ENCODE peak calls at places on chromosomes 4 and X, in ten cellular contexts. O, F, E, R, W, V, A, G, Z and U are unnamed samples.

GRCh38 chr4:84493092-84493850 is 5.8 kb downstream of the NKX6-1 start:
- DNase-seq in E (no peak), V (peak), R (no peak), Z (peak), F (peak), O (peak), A (peak), G (peak), W (no peak), U (peak)

GRCh38 chr4:61828960-61829359 is 628.8 kb downstream of the ADGRL3 start:
- DNase-seq in F (no peak), R (no peak), V (no peak), G (no peak), O (no peak), W (peak), Z (no peak), A (no peak), E (no peak), U (no peak)

GRCh38 chr4:6472387-6473263 is at the start of gene PPP2R2C:
- DNase-seq in A (no peak), R (no peak), Z (no peak), E (peak), V (peak), F (no peak), G (no peak), W (no peak), O (no peak), U (no peak)

GRCh38 chr4:20249333-20249732 is 2.4 kb upstream of the SLIT2 start:
- DNase-seq in Z (peak), R (peak), G (no peak), A (no peak), E (no peak), W (no peak), F (no peak), V (no peak), O (peak), U (peak)

GRCh38 chrX:17052776-17053175 is 106.3 kb downstream of the REPS2 start:
- DNase-seq in R (no peak), W (no peak), G (no peak), F (no peak), A (no peak), O (no peak), Z (peak), E (no peak), V (no peak), U (no peak)

GRCh38 chr4:89583106-89583505 is 253.9 kb downstream of the SNCA start:
- DNase-seq in G (no peak), E (no peak), F (no peak), R (no peak), A (no peak), V (no peak), O (no peak), Z (no peak), W (no peak), U (no peak)

GRCh38 chr4:44162538-44163270 is 285.9 kb downstream of the KCTD8 start:
- DNase-seq in R (no peak), F (no peak), O (no peak), Z (no peak), W (no peak), V (no peak), A (no peak), G (no peak), E (no peak), U (no peak)

GRCh38 chr4:14792702-14793227 is 209.5 kb upstream of the CPEB2 start:
- DNase-seq in G (no peak), R (no peak), O (no peak), E (no peak), F (no peak), Z (no peak), W (no peak), A (no peak), V (no peak), U (peak)

GRCh38 chr4:154399259-154399974 is 92.2 kb downstream of the DCHS2 start:
- DNase-seq in A (no peak), O (peak), E (no peak), R (no peak), V (no peak), F (no peak), G (no peak), W (no peak), Z (peak), U (peak)

GRCh38 chr4:151798678-151799416 is 38.0 kb upstream of the GATB start:
- DNase-seq in V (no peak), W (no peak), E (no peak), A (no peak), R (no peak), F (no peak), G (no peak), Z (no peak), O (no peak), U (no peak)

GRCh38 chr4:80322716-80323115 is 12.8 kb upstream of the CFAP299 start:
- DNase-seq in F (no peak), V (no peak), A (no peak), E (no peak), Z (peak), G (no peak), O (peak), R (no peak), W (no peak), U (peak)

GRCh38 chr4:54744487-54744886 is 86.7 kb downstream of the KIT start:
- DNase-seq in Z (no peak), V (no peak), G (no peak), E (no peak), W (no peak), F (no peak), R (no peak), A (no peak), O (no peak), U (no peak)

GRCh38 chrX:43000121-43000520 is 222.2 kb upstream of the PPP1R2C start:
- DNase-seq in F (no peak), G (no peak), O (no peak), Z (no peak), E (no peak), V (no peak), R (no peak), W (no peak), A (no peak), U (no peak)

GRCh38 chr4:121464854-121465253 is 84.0 kb upstream of the QRFPR start:
- DNase-seq in R (peak), G (no peak), O (no peak), W (no peak), Z (no peak), F (no peak), E (no peak), V (no peak), A (no peak), U (no peak)

GRCh38 chrX:1581132-1581531 is 10.3 kb upstream of the AKAP17A start:
- DNase-seq in R (peak), A (no peak), Z (no peak), O (peak), G (no peak), E (no peak), W (peak), F (peak), V (peak), U (peak)

GRCh38 chrX:44483965-44484606 is 58.6 kb downstream of the FUNDC1 start:
- DNase-seq in Z (peak), F (peak), W (no peak), A (no peak), R (no peak), G (no peak), V (no peak), O (no peak), E (no peak), U (peak)

GRCh38 chrX:47311857-47312774 is 58.3 kb upstream of the ZNF157 start:
- DNase-seq in F (peak), O (peak), W (no peak), V (no peak), E (no peak), G (peak), A (peak), Z (peak), R (peak), U (peak)

GRCh38 chr4:13872145-13872544 is 244.6 kb upstream of the BOD1L1 start:
- DNase-seq in V (no peak), E (no peak), R (no peak), A (no peak), W (no peak), Z (no peak), O (no peak), F (no peak), G (no peak), U (peak)

GRCh38 chr4:7275490-7276154 is 83.3 kb downstream of the SORCS2 start:
- DNase-seq in A (no peak), F (no peak), Z (no peak), V (no peak), W (no peak), G (no peak), E (no peak), R (no peak), O (no peak), U (no peak)